ENCODE peak calls at places on chromosomes 5 and 9, in eight cellular contexts. One of them, this sample, is unnamed.

GRCh38 chr5:26543987-26544386 is 494.4 kb downstream of the CDH9 start:
- DNase-seq in ovary: no peak
- DNase-seq in neural crest cell: no peak
- DNase-seq in pons: no peak
- DNase-seq in EL: no peak
- DNase-seq in GM18507: no peak
- DNase-seq in activated T-cell treated with anti-CD3 and anti-CD28 coated beads, Interleukin-2, amount 50 U/mL, for 72 hours: no peak
- DNase-seq in T-helper 17 cell: no peak
- DNase-seq in this sample: no peak

GRCh38 chr9:7028591-7028990 is 270.8 kb downstream of the KDM4C start:
- DNase-seq in T-helper 17 cell: no peak
- DNase-seq in activated T-cell treated with anti-CD3 and anti-CD28 coated beads, Interleukin-2, amount 50 U/mL, for 72 hours: no peak
- DNase-seq in neural crest cell: no peak
- DNase-seq in GM18507: no peak
- DNase-seq in pons: no peak
- DNase-seq in EL: no peak
- DNase-seq in ovary: no peak
- DNase-seq in this sample: no peak

GRCh38 chr5:168291281-168291960 is at the start of gene WWC1:
- DNase-seq in EL: peak; percentile 62
- DNase-seq in activated T-cell treated with anti-CD3 and anti-CD28 coated beads, Interleukin-2, amount 50 U/mL, for 72 hours: peak; percentile 51
- DNase-seq in T-helper 17 cell: peak; percentile 72
- DNase-seq in ovary: peak; percentile 40
- DNase-seq in GM18507: peak; percentile 39
- DNase-seq in neural crest cell: peak; percentile 59
- DNase-seq in pons: no peak
- DNase-seq in this sample: peak; percentile 42

GRCh38 chr5:27479859-27480258 is 441.5 kb upstream of the CDH9 start:
- DNase-seq in EL: no peak
- DNase-seq in pons: no peak
- DNase-seq in ovary: no peak
- DNase-seq in activated T-cell treated with anti-CD3 and anti-CD28 coated beads, Interleukin-2, amount 50 U/mL, for 72 hours: no peak
- DNase-seq in GM18507: no peak
- DNase-seq in T-helper 17 cell: no peak
- DNase-seq in neural crest cell: no peak
- DNase-seq in this sample: no peak

GRCh38 chr5:96855041-96855872 is 21.0 kb upstream of the ERAP2 start:
- DNase-seq in activated T-cell treated with anti-CD3 and anti-CD28 coated beads, Interleukin-2, amount 50 U/mL, for 72 hours: no peak
- DNase-seq in ovary: no peak
- DNase-seq in GM18507: no peak
- DNase-seq in neural crest cell: no peak
- DNase-seq in T-helper 17 cell: no peak
- DNase-seq in pons: no peak
- DNase-seq in EL: no peak
- DNase-seq in this sample: no peak

GRCh38 chr5:133839721-133840120 is 128.7 kb downstream of the C5orf15 start:
- DNase-seq in T-helper 17 cell: no peak
- DNase-seq in EL: no peak
- DNase-seq in neural crest cell: no peak
- DNase-seq in pons: no peak
- DNase-seq in GM18507: no peak
- DNase-seq in activated T-cell treated with anti-CD3 and anti-CD28 coated beads, Interleukin-2, amount 50 U/mL, for 72 hours: no peak
- DNase-seq in ovary: no peak
- DNase-seq in this sample: no peak

GRCh38 chr5:77909237-77909636 is 133.1 kb upstream of the TBCA start:
- DNase-seq in T-helper 17 cell: no peak
- DNase-seq in ovary: no peak
- DNase-seq in neural crest cell: no peak
- DNase-seq in activated T-cell treated with anti-CD3 and anti-CD28 coated beads, Interleukin-2, amount 50 U/mL, for 72 hours: no peak
- DNase-seq in EL: no peak
- DNase-seq in GM18507: no peak
- DNase-seq in pons: no peak
- DNase-seq in this sample: no peak

GRCh38 chr5:80125962-80126480 is 90.9 kb downstream of the THBS4 start:
- DNase-seq in ovary: no peak
- DNase-seq in EL: peak; percentile 81
- DNase-seq in pons: peak; percentile 91
- DNase-seq in T-helper 17 cell: no peak
- DNase-seq in GM18507: peak; percentile 25
- DNase-seq in activated T-cell treated with anti-CD3 and anti-CD28 coated beads, Interleukin-2, amount 50 U/mL, for 72 hours: peak; percentile 48
- DNase-seq in neural crest cell: no peak
- DNase-seq in this sample: no peak

GRCh38 chr9:115146581-115147021 is 28.6 kb upstream of the TNC start:
- DNase-seq in activated T-cell treated with anti-CD3 and anti-CD28 coated beads, Interleukin-2, amount 50 U/mL, for 72 hours: no peak
- DNase-seq in ovary: no peak
- DNase-seq in GM18507: no peak
- DNase-seq in T-helper 17 cell: no peak
- DNase-seq in pons: no peak
- DNase-seq in EL: peak; percentile 96
- DNase-seq in neural crest cell: no peak
- DNase-seq in this sample: no peak

GRCh38 chr5:176775409-176775808 is 35.0 kb upstream of the UNC5A start:
- DNase-seq in EL: no peak
- DNase-seq in ovary: no peak
- DNase-seq in activated T-cell treated with anti-CD3 and anti-CD28 coated beads, Interleukin-2, amount 50 U/mL, for 72 hours: no peak
- DNase-seq in pons: no peak
- DNase-seq in T-helper 17 cell: no peak
- DNase-seq in GM18507: no peak
- DNase-seq in neural crest cell: no peak
- DNase-seq in this sample: no peak

GRCh38 chr9:2859776-2860379 is 16.0 kb upstream of the PUM3 start:
- DNase-seq in activated T-cell treated with anti-CD3 and anti-CD28 coated beads, Interleukin-2, amount 50 U/mL, for 72 hours: peak; percentile 56
- DNase-seq in T-helper 17 cell: no peak
- DNase-seq in GM18507: peak; percentile 22
- DNase-seq in EL: peak; percentile 68
- DNase-seq in neural crest cell: peak; percentile 76
- DNase-seq in pons: peak; percentile 66
- DNase-seq in ovary: peak; percentile 52
- DNase-seq in this sample: peak; percentile 15

GRCh38 chr5:119328753-119329602 is 26.8 kb upstream of the TNFAIP8 start:
- DNase-seq in neural crest cell: no peak
- DNase-seq in GM18507: no peak
- DNase-seq in pons: no peak
- DNase-seq in activated T-cell treated with anti-CD3 and anti-CD28 coated beads, Interleukin-2, amount 50 U/mL, for 72 hours: peak; percentile 75
- DNase-seq in EL: peak; percentile 72
- DNase-seq in T-helper 17 cell: peak; percentile 73
- DNase-seq in ovary: no peak
- DNase-seq in this sample: no peak

GRCh38 chr9:34603610-34604231 is 8.2 kb downstream of the RPP25L start:
- DNase-seq in T-helper 17 cell: peak; percentile 61
- DNase-seq in EL: peak; percentile 75
- DNase-seq in pons: peak; percentile 83
- DNase-seq in neural crest cell: peak; percentile 96
- DNase-seq in activated T-cell treated with anti-CD3 and anti-CD28 coated beads, Interleukin-2, amount 50 U/mL, for 72 hours: peak; percentile 80
- DNase-seq in GM18507: peak; percentile 60
- DNase-seq in ovary: peak; percentile 91
- DNase-seq in this sample: peak; percentile 81

GRCh38 chr5:140140435-140140834 is 14.7 kb downstream of the IGIP start:
- DNase-seq in T-helper 17 cell: no peak
- DNase-seq in ovary: no peak
- DNase-seq in EL: no peak
- DNase-seq in GM18507: no peak
- DNase-seq in activated T-cell treated with anti-CD3 and anti-CD28 coated beads, Interleukin-2, amount 50 U/mL, for 72 hours: no peak
- DNase-seq in neural crest cell: no peak
- DNase-seq in pons: no peak
- DNase-seq in this sample: no peak

This sample was measured in K562.